ENCODE peak calls at places on chromosomes 16 and 17, in five cellular contexts. R is ACHN; X is myocyte; S is epithelial cell of esophagus; H is CD8-positive, alpha-beta memory T cell. J is an unnamed sample.
A peak's percentile ranks its signal among the peaks of the same experiment; 100 is the strongest.

GRCh38 chr17:81405382-81406005 is 10.2 kb downstream of the BAHCC1 start:
- DNase-seq in R (no peak), X (no peak), S (no peak), H (no peak), J (no peak)

GRCh38 chr16:71460246-71460645 is 1.8 kb downstream of the ZNF23 start:
- DNase-seq in R (no peak), X (no peak), S (peak; percentile 61), H (no peak), J (no peak)

GRCh38 chr17:59333845-59334244 is 2.4 kb downstream of the YPEL2 start:
- DNase-seq in R (no peak), X (no peak), S (no peak), H (no peak), J (no peak)

GRCh38 chr17:37092041-37092440 is 143.3 kb downstream of the AATF start:
- DNase-seq in R (peak; percentile 74), X (no peak), S (peak; percentile 69), H (no peak), J (no peak)

GRCh38 chr16:75764154-75764768 is 38.0 kb upstream of the CPHXL start:
- DNase-seq in R (peak; percentile 71), X (peak; percentile 62), S (peak; percentile 78), H (peak; percentile 56), J (peak; percentile 58)

GRCh38 chr16:56107944-56108583 is 83.2 kb upstream of the GNAO1 start:
- DNase-seq in R (no peak), X (no peak), S (no peak), H (no peak), J (no peak)

GRCh38 chr16:66635406-66635805 is 30.9 kb downstream of the CMTM3 start:
- DNase-seq in R (no peak), X (no peak), S (no peak), H (no peak), J (no peak)

GRCh38 chr16:9362050-9362449 is 270.6 kb downstream of the HAPSTR1 start:
- DNase-seq in R (no peak), X (no peak), S (no peak), H (no peak), J (no peak)

GRCh38 chr16:53773881-53774280 is 69.9 kb downstream of the FTO start:
- DNase-seq in R (no peak), X (no peak), S (no peak), H (no peak), J (no peak)

GRCh38 chr17:146546-146945 is 9.2 kb downstream of the SCGB1C2 start:
- DNase-seq in R (no peak), X (no peak), S (no peak), H (no peak), J (no peak)

GRCh38 chr16:2150418-2151187 is 2.2 kb downstream of the RAB26 start:
- DNase-seq in R (peak; percentile 38), X (peak; percentile 75), S (peak; percentile 59), H (no peak), J (peak; percentile 73)

GRCh38 chr17:31156326-31156725 is 61.5 kb downstream of the NF1 start:
- DNase-seq in R (no peak), X (no peak), S (no peak), H (no peak), J (no peak)

GRCh38 chr17:8464941-8465340 is 29.3 kb downstream of the NDEL1 start:
- DNase-seq in R (no peak), X (peak; percentile 90), S (no peak), H (no peak), J (no peak)

GRCh38 chr16:76676356-76676755 is 399.2 kb downstream of the CNTNAP4 start:
- DNase-seq in R (no peak), X (no peak), S (peak; percentile 97), H (no peak), J (no peak)

GRCh38 chr16:16105646-16106045 is 117.6 kb downstream of the ABCC6 start:
- DNase-seq in R (no peak), X (no peak), S (no peak), H (no peak), J (no peak)

GRCh38 chr17:41800601-41801373 is 11.0 kb downstream of the P3H4 start:
- DNase-seq in R (peak; percentile 84), X (no peak), S (peak; percentile 100), H (no peak), J (peak; percentile 35)

GRCh38 chr17:47279062-47279801 is 25.6 kb downstream of the ITGB3 start:
- DNase-seq in R (peak; percentile 100), X (peak; percentile 85), S (peak; percentile 59), H (no peak), J (no peak)

GRCh38 chr17:38454528-38454927 is 26.3 kb downstream of the ARHGAP23 start:
- DNase-seq in R (peak; percentile 90), X (peak; percentile 97), S (peak; percentile 72), H (no peak), J (peak; percentile 97)

GRCh38 chr16:67537270-67537635 is 8.6 kb downstream of the RIPOR1 start:
- DNase-seq in R (peak; percentile 58), X (peak; percentile 32), S (peak; percentile 60), H (no peak), J (no peak)

GRCh38 chr17:83178533-83179201 is 99.3 kb downstream of the METRNL start:
- DNase-seq in R (no peak), X (no peak), S (no peak), H (no peak), J (no peak)

GRCh38 chr17:2837147-2837561 is 40.9 kb downstream of the RAP1GAP2 start:
- DNase-seq in R (no peak), X (no peak), S (no peak), H (peak; percentile 61), J (no peak)

GRCh38 chr16:11149011-11149616 is 106.9 kb downstream of the SOCS1 start:
- DNase-seq in R (peak; percentile 16), X (no peak), S (no peak), H (no peak), J (no peak)

GRCh38 chr17:58986005-58986404 is 120.7 kb downstream of the TRIM37 start:
- DNase-seq in R (no peak), X (no peak), S (no peak), H (no peak), J (no peak)

GRCh38 chr17:38897671-38898290 is 27.6 kb upstream of the LASP1NB start:
- DNase-seq in R (no peak), X (no peak), S (no peak), H (no peak), J (no peak)

GRCh38 chr17:29561541-29562517 is 5.0 kb downstream of the ABHD15 start:
- DNase-seq in R (no peak), X (no peak), S (no peak), H (no peak), J (no peak)

GRCh38 chr17:8016632-8017424 is 14.4 kb downstream of the GUCY2D start:
- DNase-seq in R (peak; percentile 65), X (peak; percentile 22), S (peak; percentile 70), H (peak; percentile 33), J (peak; percentile 62)

GRCh38 chr17:35088647-35088910 is 25.1 kb upstream of the RFFL start:
- DNase-seq in R (no peak), X (no peak), S (peak; percentile 43), H (no peak), J (no peak)

GRCh38 chr17:2240541-2240940 is 63.0 kb downstream of the SMG6 start:
- DNase-seq in R (no peak), X (no peak), S (no peak), H (no peak), J (no peak)

GRCh38 chr17:81457396-81457795 is 55.2 kb downstream of the ACTG1 start:
- DNase-seq in R (no peak), X (no peak), S (no peak), H (no peak), J (no peak)

GRCh38 chr16:10780628-10781027 is 37.0 kb downstream of the NUBP1 start:
- DNase-seq in R (no peak), X (no peak), S (no peak), H (no peak), J (no peak)

GRCh38 chr17:67666710-67667109 is 51.0 kb upstream of the NOL11 start:
- DNase-seq in R (no peak), X (no peak), S (no peak), H (no peak), J (no peak)

GRCh38 chr17:69857412-69857835 is 217.6 kb upstream of the KCNJ16 start:
- DNase-seq in R (no peak), X (no peak), S (peak; percentile 54), H (no peak), J (no peak)

GRCh38 chr17:3335876-3336275 is 37.7 kb upstream of the OR3A1 start:
- DNase-seq in R (no peak), X (no peak), S (peak; percentile 25), H (no peak), J (no peak)

GRCh38 chr17:73347355-73347754 is 35.6 kb upstream of the CDC42EP4 start:
- DNase-seq in R (no peak), X (no peak), S (no peak), H (no peak), J (no peak)

GRCh38 chr16:80277182-80277581 is 263.6 kb upstream of the DYNLRB2 start:
- DNase-seq in R (peak; percentile 21), X (no peak), S (no peak), H (no peak), J (no peak)

GRCh38 chr16:62256406-62256805 is 220.2 kb upstream of the CDH8 start:
- DNase-seq in R (peak; percentile 45), X (no peak), S (peak; percentile 66), H (no peak), J (no peak)

GRCh38 chr17:48162946-48163506 is 55.5 kb downstream of the SNX11 start:
- DNase-seq in R (peak; percentile 40), X (no peak), S (no peak), H (no peak), J (peak; percentile 43)

GRCh38 chr17:12620200-12620720 is 45.4 kb upstream of the MYOCD start:
- DNase-seq in R (no peak), X (no peak), S (peak; percentile 14), H (no peak), J (peak; percentile 46)

GRCh38 chr16:53098526-53099317 is 43.9 kb downstream of the CHD9 start:
- DNase-seq in R (peak; percentile 78), X (peak; percentile 98), S (peak; percentile 71), H (peak; percentile 17), J (peak; percentile 76)

J was measured in A549.